ENCODE peak calls at places on chromosomes 4 and X, in nine cellular contexts. H is HCT116, B is transverse colon, W is thyroid gland, F is suprapubic skin, R is A549, C is tibial nerve, N is IMR-90, O is Peyer's patch. Q is an unnamed sample.

GRCh38 chr4:88792821-88793220 is 95.2 kb upstream of the NAP1L5 start:
- DNase-seq in H (no peak), B (no peak), W (no peak), F (no peak), R (no peak), C (no peak), N (peak), O (no peak), Q (no peak)

GRCh38 chrX:9730752-9731151 is 34.9 kb downstream of the GPR143 start:
- DNase-seq in H (no peak), B (no peak), W (no peak), F (no peak), R (no peak), C (no peak), N (no peak), O (no peak), Q (no peak)

GRCh38 chr4:70992354-70992753 is 1.1 kb upstream of the DCK start:
- DNase-seq in H (peak), B (peak), W (peak), F (no peak), R (no peak), C (no peak), N (no peak), O (no peak), Q (no peak)

GRCh38 chr4:168993724-168994510 is 16.1 kb downstream of the CBR4 start:
- DNase-seq in H (no peak), B (no peak), W (peak), F (no peak), R (no peak), C (no peak), N (no peak), O (no peak), Q (no peak)

GRCh38 chr4:186743261-186743660 is 19.6 kb upstream of the FAT1 start:
- DNase-seq in H (no peak), B (no peak), W (no peak), F (no peak), R (no peak), C (no peak), N (no peak), O (no peak), Q (no peak)

GRCh38 chrX:19725545-19726102 is 161.8 kb downstream of the SH3KBP1 start:
- DNase-seq in H (no peak), B (no peak), W (no peak), F (no peak), R (no peak), C (no peak), N (peak), O (no peak), Q (no peak)

GRCh38 chrX:100928660-100929613 is at the start of gene XKRX:
- DNase-seq in H (peak), B (peak), W (peak), F (no peak), R (peak), C (no peak), N (no peak), O (peak), Q (peak)

GRCh38 chr4:183589710-183590109 is 69.3 kb downstream of the RWDD4 start:
- DNase-seq in H (no peak), B (no peak), W (no peak), F (no peak), R (no peak), C (no peak), N (no peak), O (no peak), Q (no peak)

GRCh38 chrX:49160908-49161307 is 1.6 kb upstream of the MAGIX start:
- DNase-seq in H (no peak), B (no peak), W (no peak), F (no peak), R (no peak), C (no peak), N (no peak), O (no peak), Q (no peak)

GRCh38 chrX:49157194-49157593 is 5.4 kb upstream of the MAGIX start:
- DNase-seq in H (no peak), B (no peak), W (no peak), F (no peak), R (no peak), C (no peak), N (no peak), O (no peak), Q (no peak)

GRCh38 chrX:49153467-49153866 is 9.1 kb upstream of the MAGIX start:
- DNase-seq in H (no peak), B (no peak), W (no peak), F (no peak), R (no peak), C (no peak), N (no peak), O (no peak), Q (no peak)

GRCh38 chrX:49155900-49156837 is 6.4 kb upstream of the MAGIX start:
- DNase-seq in H (peak), B (peak), W (peak), F (peak), R (peak), C (peak), N (peak), O (peak), Q (peak)

DNA sequence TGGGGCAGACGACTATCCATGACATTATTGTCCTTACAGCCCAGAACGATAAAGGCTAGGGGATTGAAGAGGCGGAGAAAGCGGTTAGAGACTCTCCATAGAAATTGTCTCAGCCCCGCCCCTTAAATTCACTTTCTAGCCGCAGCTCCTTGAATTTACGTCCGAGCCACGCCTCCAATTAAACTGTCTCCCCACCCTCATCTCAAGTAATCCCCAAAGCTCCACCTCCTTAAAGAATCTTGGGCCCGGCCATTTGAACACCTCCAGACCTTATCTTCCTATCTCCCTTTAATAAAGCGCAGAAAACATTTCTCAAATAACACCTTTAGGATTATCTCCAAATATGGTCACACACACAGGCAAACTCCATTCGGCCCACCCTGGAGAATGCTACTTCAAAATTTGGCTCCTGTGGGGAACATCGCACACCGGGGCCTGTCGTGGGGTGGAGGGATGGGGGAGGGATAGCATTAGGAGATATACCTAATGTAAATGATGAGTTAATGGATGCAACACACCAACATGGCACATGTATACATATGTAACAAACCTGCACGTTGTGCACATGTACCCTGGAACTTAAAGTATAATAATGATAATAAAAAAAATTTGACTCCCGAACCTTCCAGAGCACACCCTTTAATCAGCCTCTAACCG is 7.2 kb upstream of the MAGIX start:
- DNase-seq in H (peak), B (peak), W (peak), F (no peak), R (peak), C (no peak), N (peak), O (peak), Q (peak)
- H3K4me3 ChIP-seq in H (peak), B (no peak), W (no peak), F (peak), R (peak), C (peak), N (peak), O (peak), Q (peak)

GRCh38 chrX:150898343-150899190 is at the start of gene CD99L2:
- DNase-seq in H (peak), B (peak), W (peak), F (peak), R (peak), C (peak), N (peak), O (peak), Q (peak)
- TF ChIP-seq POLR2A in H (peak), B (peak), W (peak), F (no peak), R (peak), C (peak), N (peak), O (peak), Q (no peak)

GRCh38 chr4:8328456-8328855 is 58.9 kb downstream of the HTRA3 start:
- DNase-seq in H (no peak), B (no peak), W (no peak), F (peak), R (no peak), C (no peak), N (no peak), O (no peak), Q (no peak)

GRCh38 chr4:8324640-8325239 is 55.2 kb downstream of the HTRA3 start:
- DNase-seq in H (no peak), B (no peak), W (no peak), F (peak), R (no peak), C (no peak), N (peak), O (no peak), Q (peak)

GRCh38 chr4:8322794-8323704 is 53.5 kb downstream of the HTRA3 start:
- DNase-seq in H (no peak), B (no peak), W (no peak), F (no peak), R (no peak), C (no peak), N (no peak), O (no peak), Q (peak)

GRCh38 chr4:8323947-8324555 is 54.5 kb downstream of the HTRA3 start:
- DNase-seq in H (no peak), B (no peak), W (no peak), F (no peak), R (no peak), C (no peak), N (peak), O (no peak), Q (peak)

GRCh38 chr4:8325284-8325973 is 55.9 kb downstream of the HTRA3 start:
- DNase-seq in H (no peak), B (no peak), W (no peak), F (no peak), R (no peak), C (no peak), N (no peak), O (no peak), Q (peak)
- H3K4me3 ChIP-seq in H (no peak), B (no peak), W (no peak), F (no peak), R (no peak), C (no peak), N (no peak), O (no peak), Q (no peak)

GRCh38 chrX:41442824-41443560 is 4.2 kb upstream of the NYX start:
- DNase-seq in H (no peak), B (no peak), W (no peak), F (no peak), R (no peak), C (no peak), N (no peak), O (no peak), Q (no peak)

GRCh38 chrX:41445781-41446358 is 1.3 kb upstream of the NYX start:
- DNase-seq in H (no peak), B (no peak), W (peak), F (no peak), R (no peak), C (no peak), N (no peak), O (no peak), Q (no peak)

GRCh38 chrX:41445171-41445570 is 2.0 kb upstream of the NYX start:
- DNase-seq in H (no peak), B (no peak), W (no peak), F (no peak), R (no peak), C (no peak), N (no peak), O (no peak), Q (no peak)

GRCh38 chrX:41447897-41448296 is 754 bp downstream of the NYX start:
- DNase-seq in H (no peak), B (no peak), W (no peak), F (no peak), R (no peak), C (no peak), N (no peak), O (no peak), Q (no peak)

DNA sequence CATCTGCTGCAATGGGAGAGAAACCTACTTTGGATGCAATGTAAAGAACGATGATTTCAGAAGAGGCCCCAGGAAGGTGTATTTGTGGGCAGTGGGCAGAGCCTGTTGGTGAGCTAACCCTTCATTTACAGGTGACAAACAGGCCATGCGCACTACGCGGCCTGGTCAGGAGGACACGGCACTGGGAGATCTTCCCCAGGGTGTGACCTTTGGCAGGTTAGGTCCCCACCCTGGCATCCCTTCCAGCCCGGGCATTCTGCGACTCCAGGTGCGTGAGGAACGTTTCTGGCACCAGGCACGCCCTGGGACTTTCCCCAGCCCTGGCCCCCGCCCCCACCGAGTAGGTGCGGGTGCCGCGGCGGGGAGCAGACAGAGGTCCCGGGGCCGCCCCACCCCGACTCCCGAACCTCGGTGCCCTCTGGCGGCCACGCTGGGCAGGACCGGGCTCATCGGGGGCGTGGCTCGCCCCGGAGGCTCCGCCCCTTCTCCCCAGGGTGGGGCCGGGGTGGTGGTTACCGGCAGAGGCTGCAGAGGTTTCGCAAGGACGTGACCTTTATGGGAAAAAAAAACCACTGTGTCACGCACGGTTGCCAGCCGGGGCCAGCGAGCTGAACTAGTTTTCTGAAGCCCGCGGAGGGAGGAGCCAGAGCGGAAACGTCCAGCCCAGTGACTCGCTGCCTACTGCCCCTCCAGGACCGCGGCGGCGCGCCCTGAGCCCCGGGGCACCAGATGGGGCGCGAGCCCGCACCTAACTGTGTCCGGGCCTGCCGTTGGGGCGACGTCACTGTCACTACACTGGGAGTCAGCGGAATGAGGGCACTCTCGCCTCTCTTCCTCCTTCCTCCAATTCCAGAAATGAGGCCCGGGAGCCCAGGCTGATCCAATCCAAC is 5.0 kb upstream of the NYX start:
- DNase-seq in H (peak), B (peak), W (peak), F (peak), R (peak), C (peak), N (peak), O (peak), Q (peak)
- TF ChIP-seq POLR2A in H (no peak), B (peak), W (peak), F (no peak), R (peak), C (peak), N (no peak), O (no peak), Q (no peak)

GRCh38 chrX:148538582-148538981 is 38.2 kb downstream of the AFF2 start:
- DNase-seq in H (no peak), B (no peak), W (no peak), F (no peak), R (no peak), C (no peak), N (no peak), O (no peak), Q (no peak)
- H3K4me3 ChIP-seq in H (no peak), B (no peak), W (no peak), F (no peak), R (no peak), C (no peak), N (no peak), O (no peak), Q (no peak)

GRCh38 chr4:10111067-10111801 is 5.4 kb downstream of the WDR1 start:
- DNase-seq in H (no peak), B (no peak), W (no peak), F (no peak), R (no peak), C (no peak), N (no peak), O (no peak), Q (no peak)
- TF ChIP-seq POLR2A in H (no peak), B (no peak), W (no peak), F (no peak), R (no peak), C (no peak), N (no peak), O (no peak), Q (no peak)

DNA sequence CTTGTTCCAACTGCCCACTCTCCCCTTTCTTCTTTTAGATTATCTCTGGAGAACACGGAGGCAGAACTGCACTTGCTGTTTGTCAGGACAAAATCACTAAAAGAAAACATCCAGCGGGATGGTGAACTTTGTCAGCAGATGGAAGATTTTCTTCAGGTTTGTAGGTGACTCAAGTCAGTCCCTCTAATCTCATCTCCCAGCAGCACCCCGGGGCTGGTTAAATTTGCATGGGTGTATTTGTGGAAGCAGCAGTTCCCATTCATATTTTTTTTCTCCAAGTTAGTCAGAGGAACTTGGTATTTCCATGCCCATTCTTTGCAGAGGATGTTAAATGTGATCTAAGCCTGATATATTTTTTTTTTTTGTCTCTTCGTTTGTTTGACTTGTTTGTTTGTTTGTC is 31.8 kb downstream of the FHDC1 start:
- DNase-seq in H (no peak), B (no peak), W (no peak), F (no peak), R (no peak), C (no peak), N (no peak), O (no peak), Q (no peak)
- H3K4me3 ChIP-seq in H (no peak), B (no peak), W (no peak), F (no peak), R (no peak), C (no peak), N (no peak), O (no peak), Q (no peak)

DNA sequence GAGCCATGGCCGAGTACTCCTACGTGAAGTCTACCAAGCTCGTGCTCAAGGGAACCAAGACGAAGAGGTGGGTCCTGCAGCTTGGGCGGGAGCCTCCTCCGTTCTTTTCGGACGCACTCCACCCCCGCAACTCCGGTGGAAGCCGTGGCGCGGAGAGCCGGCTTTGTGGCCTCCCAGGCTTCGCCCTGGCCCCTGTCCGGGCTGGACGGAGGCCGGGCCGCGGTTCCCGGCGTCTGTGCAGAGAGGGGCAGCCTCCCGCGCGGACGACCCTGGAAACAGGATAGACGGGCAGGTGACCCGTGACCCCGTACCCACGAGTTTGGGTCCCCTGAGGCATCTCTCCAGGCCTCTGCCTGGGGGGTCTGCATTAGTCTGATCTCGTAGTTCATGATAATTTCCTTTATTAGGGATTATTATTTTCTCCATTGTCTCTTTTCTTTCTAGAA is 356 bp downstream of the FRG1 start:
- DNase-seq in H (no peak), B (no peak), W (no peak), F (no peak), R (no peak), C (no peak), N (no peak), O (no peak), Q (no peak)
- TF ChIP-seq POLR2A in H (no peak), B (peak), W (no peak), F (no peak), R (no peak), C (no peak), N (no peak), O (no peak), Q (no peak)

DNA sequence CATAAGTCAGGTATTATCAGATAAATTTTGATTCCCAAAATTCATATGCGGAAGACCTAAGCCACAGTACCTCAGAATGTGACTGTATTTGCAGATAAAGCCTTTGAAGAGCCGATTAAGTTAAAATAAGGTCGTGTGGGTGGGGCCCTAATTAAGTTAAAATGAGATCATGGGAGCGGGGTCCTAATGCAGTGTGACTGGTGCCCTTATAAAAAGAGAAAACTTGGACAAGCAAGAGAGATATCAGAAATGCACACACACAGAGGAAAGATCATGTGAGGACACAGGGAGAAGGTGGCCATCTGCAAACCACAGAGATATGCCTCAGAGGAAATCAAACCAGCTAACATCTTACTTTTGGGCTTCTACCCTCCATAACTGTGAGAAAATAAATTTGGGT is 236.1 kb downstream of the FBXO8 start:
- DNase-seq in H (no peak), B (no peak), W (no peak), F (no peak), R (no peak), C (no peak), N (no peak), O (no peak), Q (no peak)
- H3K4me3 ChIP-seq in H (no peak), B (no peak), W (no peak), F (no peak), R (no peak), C (no peak), N (no peak), O (no peak), Q (no peak)

GRCh38 chr4:142844782-142845181 is 1.3 kb downstream of the INPP4B start:
- DNase-seq in H (no peak), B (no peak), W (no peak), F (no peak), R (no peak), C (no peak), N (no peak), O (no peak), Q (no peak)

GRCh38 chr4:142846729-142847606 is 867 bp upstream of the INPP4B start:
- DNase-seq in H (peak), B (peak), W (peak), F (no peak), R (peak), C (no peak), N (no peak), O (peak), Q (peak)

GRCh38 chr4:142850478-142850877 is 4.4 kb upstream of the INPP4B start:
- DNase-seq in H (peak), B (no peak), W (no peak), F (no peak), R (no peak), C (no peak), N (no peak), O (no peak), Q (no peak)

GRCh38 chr4:142845293-142846070 is 619 bp downstream of the INPP4B start:
- DNase-seq in H (no peak), B (peak), W (peak), F (no peak), R (no peak), C (no peak), N (no peak), O (no peak), Q (peak)

DNA sequence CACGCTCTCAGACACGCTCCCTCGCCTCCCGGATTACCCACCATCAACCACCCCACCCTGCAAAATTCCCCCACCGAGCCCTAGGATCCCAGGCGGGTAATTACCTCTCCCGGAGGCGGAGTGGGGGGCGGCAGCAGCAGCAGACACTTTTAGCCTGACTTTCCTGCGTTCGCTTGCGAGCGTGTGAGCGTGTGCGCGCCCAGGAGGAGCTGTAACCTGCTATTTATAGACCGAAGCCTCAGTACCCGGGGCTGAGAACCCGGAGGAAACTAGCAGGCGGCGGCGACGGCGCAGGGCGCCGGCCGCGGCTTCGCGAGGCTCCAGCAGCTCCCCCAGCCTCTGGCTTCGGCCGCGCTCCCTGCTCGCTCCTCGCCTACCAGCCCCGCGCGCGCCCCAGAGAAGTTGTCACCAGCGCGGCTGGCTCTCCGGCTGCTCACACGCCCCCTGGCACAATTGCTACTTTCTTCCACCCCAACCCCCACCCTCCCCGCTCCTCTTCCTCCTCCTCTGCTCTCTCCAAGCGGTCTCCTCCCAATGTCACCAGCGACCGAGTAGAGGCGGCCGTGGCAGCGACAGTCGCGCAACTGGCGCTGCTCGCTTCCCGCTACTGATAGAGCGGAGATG is at the start of gene INPP4B:
- DNase-seq in H (peak), B (peak), W (peak), F (no peak), R (no peak), C (peak), N (peak), O (no peak), Q (peak)
- TF ChIP-seq POLR2A in H (no peak), B (peak), W (peak), F (no peak), R (no peak), C (no peak), N (no peak), O (no peak), Q (no peak)